ENCODE peak calls at places on chromosomes 6 and 20, in four cellular contexts. N, B, Y and T are unnamed samples. For H3K4me1, the result is how much of the 10 kb centered on the place peaks cover.

GRCh38 chr20:36585410-36586125 is 12.2 kb downstream of the TGIF2 start:
- DNase-seq in B (no peak), N (no peak), Y (no peak), T (no peak)

GRCh38 chr6:113893866-113894265 is 36.7 kb downstream of the MARCKS start:
- DNase-seq in N (no peak), B (no peak), Y (no peak), T (no peak)

GRCh38 chr20:53220482-53221307 is 248.5 kb downstream of the TSHZ2 start:
- DNase-seq in Y (no peak), N (no peak), B (no peak), T (no peak)

GRCh38 chr6:108464506-108465084 is 96.1 kb upstream of the FOXO3 start:
- DNase-seq in Y (no peak), B (no peak), N (no peak), T (no peak)

GRCh38 chr6:109308018-109308492 is 74.2 kb downstream of the CD164 start:
- DNase-seq in N (no peak), Y (peak), B (peak), T (peak)

GRCh38 chr6:155273438-155273837 is 9.6 kb downstream of the CLDN20 start:
- DNase-seq in B (no peak), N (no peak), Y (no peak), T (no peak)

GRCh38 chr6:11432091-11432490 is 105.5 kb upstream of the TMEM170B start:
- DNase-seq in B (no peak), N (no peak), Y (no peak), T (no peak)

GRCh38 chr20:53028337-53029007 is 56.3 kb downstream of the TSHZ2 start:
- DNase-seq in B (no peak), Y (no peak), N (no peak), T (no peak)

GRCh38 chr20:19407731-19408130 is 195.3 kb downstream of the SLC24A3 start:
- DNase-seq in B (no peak), Y (no peak), N (peak), T (no peak)

GRCh38 chr6:46381057-46381456 is 110.2 kb downstream of the RCAN2 start:
- DNase-seq in Y (no peak), B (no peak), N (no peak), T (peak)

GRCh38 chr20:32702706-32703425 is 29.1 kb upstream of the C20orf203 start:
- DNase-seq in Y (no peak), N (no peak), B (no peak), T (no peak)

GRCh38 chr6:2222275-2222842 is 23.0 kb downstream of the GMDS start:
- DNase-seq in B (no peak), Y (no peak), N (no peak), T (no peak)

GRCh38 chr6:141050470-141050869 is 1082.3 kb upstream of the GJE1 start:
- DNase-seq in Y (no peak), B (no peak), N (no peak), T (no peak)
- H3K27ac ChIP-seq in Y (no peak), B (no peak), N (no peak), T (no peak)

DNA sequence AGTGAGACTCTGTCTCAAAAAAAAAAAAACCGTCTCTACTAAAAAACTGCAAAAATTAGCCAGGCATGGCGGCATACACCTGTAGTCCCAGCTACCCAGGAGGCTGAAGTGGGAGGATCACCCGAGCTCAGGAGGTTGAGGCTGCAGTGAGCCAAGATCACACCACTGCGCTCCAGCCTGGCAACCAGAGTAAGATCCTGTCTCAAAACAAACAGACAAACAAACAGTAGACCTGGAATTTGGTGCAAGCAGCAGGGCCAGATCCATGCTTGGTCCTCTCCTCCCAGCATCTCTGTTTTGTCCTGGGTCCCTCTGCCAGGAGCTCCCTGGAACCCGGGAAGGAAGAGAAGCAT is 11.6 kb downstream of the RIPOR3 start:
- DNase-seq in N (no peak), B (no peak), Y (no peak), T (no peak)
- H3K4me1 ChIP-seq in N (under half), B (under half), Y (under half), T (under half)

GRCh38 chr20:62641749-62642665 is at the start of gene SLCO4A1:
- DNase-seq in B (peak), N (peak), Y (peak), T (peak)
- H3K27ac ChIP-seq in B (peak), N (peak), Y (peak), T (peak)

DNA sequence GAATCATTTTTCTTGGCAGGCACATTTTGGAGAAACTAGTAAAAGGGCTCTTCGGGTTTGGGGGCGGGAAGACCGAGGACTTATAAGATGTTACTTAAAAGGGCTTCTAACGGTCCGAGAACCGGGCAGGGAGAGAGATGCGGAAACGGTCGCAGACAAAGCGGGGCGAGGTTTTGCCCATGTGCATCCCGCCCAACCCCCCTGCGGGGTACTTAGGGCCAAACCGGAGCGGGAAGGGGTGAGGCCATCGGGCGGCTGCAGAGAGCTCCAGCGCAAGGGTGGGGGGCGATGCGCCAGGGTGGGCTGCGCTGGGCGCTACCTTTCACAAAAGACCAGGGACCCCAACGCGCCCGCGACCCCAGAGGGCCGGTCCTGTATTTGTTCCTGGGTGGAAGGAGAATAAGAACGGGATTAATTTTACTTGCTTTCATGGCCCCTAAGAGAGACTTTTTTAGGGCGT is 616 bp downstream of the TUBB start:
- DNase-seq in N (peak), Y (peak), B (peak), T (peak)
- H3K4me1 ChIP-seq in N (under half), Y (under half), B (under half), T (under half)

DNA sequence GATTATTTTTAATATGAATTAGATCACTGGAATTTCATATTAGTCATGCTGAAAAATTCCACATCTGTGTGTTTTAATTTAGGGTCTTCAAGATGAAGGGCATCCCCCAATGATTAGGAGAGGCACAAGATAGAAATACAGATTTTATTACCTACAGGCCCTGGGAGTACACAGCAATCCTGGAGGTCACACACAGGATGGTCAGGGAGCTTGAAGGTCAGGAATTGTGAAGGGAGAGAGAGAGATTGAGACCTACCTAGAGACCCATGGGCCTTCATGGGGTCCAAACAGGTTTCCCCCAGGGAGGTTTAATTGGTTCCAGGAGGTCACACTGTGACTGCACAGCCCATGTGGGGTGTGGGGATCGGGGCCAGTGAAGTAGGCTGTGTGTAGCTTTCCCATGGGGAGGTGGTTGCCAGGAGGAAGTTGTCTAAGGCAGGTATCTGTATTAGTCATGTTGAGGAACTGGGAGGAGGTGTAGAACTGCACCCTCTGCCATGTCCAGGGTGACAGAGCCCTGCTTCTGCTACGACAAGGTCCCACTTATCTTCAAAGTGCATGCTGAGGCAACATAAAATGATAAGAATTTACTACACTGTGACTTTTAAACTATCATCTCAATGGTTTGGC is 18.3 kb downstream of the SNX9 start:
- DNase-seq in N (no peak), B (no peak), Y (no peak), T (peak)
- H3K27ac ChIP-seq in N (no peak), B (no peak), Y (no peak), T (no peak)